ENCODE peak calls at places on chromosomes 7 and 10, in seven cellular contexts. C is fibroblast of pulmonary artery, L is fibroblast of villous mesenchyme, Z is cardiac muscle cell, A is dorsolateral prefrontal cortex, Q is AG09319, S is cardiac fibroblast. E is an unnamed sample.

GRCh38 chr10:104300002-104300735 is 31.2 kb downstream of the GSTO2 start:
- DNase-seq in C (peak; percentile 100), L (peak; percentile 99), Z (no peak), A (no peak), Q (peak; percentile 77), S (peak; percentile 100), E (no peak)

GRCh38 chr10:70587045-70587658 is 15.4 kb downstream of the PRF1 start:
- DNase-seq in C (no peak), L (no peak), Z (no peak), A (no peak), Q (no peak), S (no peak), E (no peak)

GRCh38 chr7:36484265-36484664 is 94.6 kb downstream of the ANLN start:
- DNase-seq in C (no peak), L (no peak), Z (no peak), A (no peak), Q (no peak), S (no peak), E (no peak)

GRCh38 chr7:45582136-45582742 is 8.1 kb downstream of the ADCY1 start:
- DNase-seq in C (no peak), L (no peak), Z (no peak), A (peak; percentile 15), Q (no peak), S (no peak), E (no peak)

GRCh38 chr10:69446650-69447151 is 4.6 kb upstream of the TSPAN15 start:
- DNase-seq in C (peak; percentile 80), L (peak; percentile 91), Z (no peak), A (no peak), Q (no peak), S (peak; percentile 95), E (no peak)

GRCh38 chr10:98088186-98088971 is 46.1 kb upstream of the R3HCC1L start:
- DNase-seq in C (peak; percentile 43), L (no peak), Z (no peak), A (no peak), Q (no peak), S (peak; percentile 6), E (no peak)

GRCh38 chr7:17206354-17206905 is 92.0 kb upstream of the AHR start:
- DNase-seq in C (no peak), L (peak; percentile 9), Z (no peak), A (no peak), Q (no peak), S (no peak), E (no peak)

GRCh38 chr7:69657331-69657730 is 59.1 kb downstream of the AUTS2 start:
- DNase-seq in C (no peak), L (no peak), Z (no peak), A (no peak), Q (no peak), S (no peak), E (no peak)

GRCh38 chr10:107806006-107806405 is 641.5 kb upstream of the SORCS1 start:
- DNase-seq in C (no peak), L (no peak), Z (no peak), A (no peak), Q (no peak), S (no peak), E (no peak)

GRCh38 chr10:25026463-25026862 is 10.1 kb downstream of the THNSL1 start:
- DNase-seq in C (peak; percentile 51), L (peak; percentile 18), Z (no peak), A (no peak), Q (no peak), S (peak; percentile 38), E (no peak)

GRCh38 chr10:44971419-44971818 is 7.2 kb downstream of the DEPP1 start:
- DNase-seq in C (no peak), L (no peak), Z (no peak), A (no peak), Q (no peak), S (no peak), E (no peak)

GRCh38 chr7:116633131-116633988 is 38.6 kb upstream of the MET start:
- DNase-seq in C (peak; percentile 12), L (peak; percentile 59), Z (no peak), A (no peak), Q (no peak), S (peak; percentile 80), E (no peak)

GRCh38 chr7:158382363-158382988 is 205.1 kb downstream of the PTPRN2 start:
- DNase-seq in C (no peak), L (no peak), Z (no peak), A (no peak), Q (no peak), S (no peak), E (peak; percentile 35)

GRCh38 chr7:96004598-96004997 is 232.2 kb downstream of the DYNC1I1 start:
- DNase-seq in C (no peak), L (peak; percentile 25), Z (no peak), A (no peak), Q (peak; percentile 68), S (peak; percentile 17), E (no peak)

GRCh38 chr7:71637578-71637977 is 505.6 kb downstream of the GALNT17 start:
- DNase-seq in C (peak; percentile 30), L (peak; percentile 53), Z (no peak), A (no peak), Q (no peak), S (peak; percentile 18), E (no peak)

GRCh38 chr10:35934637-35934995 is 292.5 kb upstream of the FZD8 start:
- DNase-seq in C (no peak), L (no peak), Z (no peak), A (no peak), Q (no peak), S (no peak), E (no peak)

GRCh38 chr10:113849946-113850345 is 3.9 kb downstream of the DCLRE1A start:
- DNase-seq in C (no peak), L (no peak), Z (no peak), A (no peak), Q (no peak), S (no peak), E (no peak)

GRCh38 chr10:52098130-52098529 is 216.0 kb upstream of the DKK1 start:
- DNase-seq in C (no peak), L (no peak), Z (no peak), A (no peak), Q (no peak), S (no peak), E (no peak)

GRCh38 chr10:132636358-132636757 is 98.8 kb downstream of the INPP5A start:
- DNase-seq in C (no peak), L (no peak), Z (no peak), A (peak; percentile 26), Q (no peak), S (no peak), E (no peak)

GRCh38 chr10:96910488-96911395 is 78.6 kb downstream of the LCOR start:
- DNase-seq in C (peak; percentile 56), L (peak; percentile 47), Z (peak; percentile 60), A (no peak), Q (no peak), S (peak; percentile 69), E (no peak)

DNA sequence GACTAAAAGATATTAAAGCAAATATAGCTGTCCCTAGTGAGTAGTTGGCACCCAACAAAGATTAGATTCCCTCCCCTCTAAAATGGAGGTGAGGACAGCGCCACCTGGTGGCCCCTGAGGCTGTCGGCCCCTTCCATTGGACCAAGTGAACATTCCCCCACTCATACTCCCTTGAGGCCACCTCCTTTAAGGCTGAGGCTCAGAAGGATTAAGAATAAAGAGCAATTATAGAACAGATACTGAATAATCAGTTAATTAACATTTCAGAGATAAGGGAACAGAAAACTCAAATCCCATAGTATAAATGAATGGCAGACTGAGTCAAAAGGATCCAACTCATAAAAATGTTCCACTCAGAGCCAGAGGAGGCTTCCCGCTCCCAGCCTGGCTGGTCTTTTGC is 130.4 kb upstream of the GHITM start:
- DNase-seq in C (peak; percentile 6), L (no peak), Z (peak; percentile 20), A (no peak), Q (no peak), S (peak; percentile 3), E (no peak)
- TF ChIP-seq CTCF in C (peak; percentile 56), L (peak; percentile 49), Z (peak; percentile 59), A (peak; percentile 36), Q (peak; percentile 20), S (peak; percentile 52), E (peak; percentile 73)

DNA sequence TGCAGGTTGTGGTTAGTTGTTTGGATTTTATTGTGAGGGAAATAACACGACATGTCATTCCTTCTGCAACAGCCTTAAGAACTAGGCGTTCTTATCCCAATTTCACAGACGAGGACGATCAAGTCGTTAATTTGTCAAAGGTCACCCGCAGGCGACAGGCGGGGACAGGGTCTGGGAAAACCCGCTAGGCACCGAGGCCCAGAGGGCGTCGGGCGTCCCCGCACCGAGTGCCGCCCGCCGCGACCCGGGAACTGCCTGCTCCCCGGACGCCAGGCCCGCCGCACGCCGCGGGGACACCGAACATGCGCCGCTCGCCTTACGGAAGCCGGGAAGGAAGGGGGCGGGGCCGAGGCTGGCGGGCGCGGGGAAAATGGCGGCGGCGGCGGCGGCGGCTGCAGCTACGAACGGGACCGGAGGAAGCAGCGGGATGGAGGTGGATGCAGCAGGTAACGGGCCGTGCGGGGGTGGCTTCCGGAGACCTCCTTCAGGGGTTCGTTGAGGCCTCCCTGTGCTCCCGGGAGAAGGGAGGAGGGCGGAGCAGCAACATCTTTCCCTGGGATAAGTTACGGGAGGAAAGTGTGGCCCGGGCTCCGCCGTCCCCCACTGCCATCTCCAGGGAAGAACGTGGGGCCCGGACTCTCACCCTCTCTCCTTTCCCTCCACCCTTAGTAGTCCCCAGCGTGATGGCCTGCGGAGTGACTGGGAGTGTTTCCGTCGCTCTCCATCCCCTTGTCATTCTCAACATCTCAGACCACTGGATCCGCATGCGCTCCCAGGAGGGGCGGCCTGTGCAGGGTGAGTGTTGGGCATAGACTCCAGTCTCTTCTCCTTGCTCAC is at the start of gene COPS6:
- DNase-seq in C (peak; percentile 74), L (peak; percentile 82), Z (peak; percentile 85), A (peak; percentile 68), Q (no peak), S (peak; percentile 80), E (no peak)
- TF ChIP-seq CTCF in C (no peak), L (no peak), Z (no peak), A (peak; percentile 14), Q (no peak), S (no peak), E (no peak)

GRCh38 chr10:6275022-6275997 is 72.6 kb downstream of the PFKFB3 start:
- DNase-seq in C (peak; percentile 98), L (peak; percentile 95), Z (no peak), A (peak; percentile 67), Q (peak; percentile 79), S (peak; percentile 99), E (peak; percentile 98)
- TF ChIP-seq CTCF in C (peak; percentile 5), L (no peak), Z (no peak), A (no peak), Q (no peak), S (no peak), E (peak; percentile 43)

DNA sequence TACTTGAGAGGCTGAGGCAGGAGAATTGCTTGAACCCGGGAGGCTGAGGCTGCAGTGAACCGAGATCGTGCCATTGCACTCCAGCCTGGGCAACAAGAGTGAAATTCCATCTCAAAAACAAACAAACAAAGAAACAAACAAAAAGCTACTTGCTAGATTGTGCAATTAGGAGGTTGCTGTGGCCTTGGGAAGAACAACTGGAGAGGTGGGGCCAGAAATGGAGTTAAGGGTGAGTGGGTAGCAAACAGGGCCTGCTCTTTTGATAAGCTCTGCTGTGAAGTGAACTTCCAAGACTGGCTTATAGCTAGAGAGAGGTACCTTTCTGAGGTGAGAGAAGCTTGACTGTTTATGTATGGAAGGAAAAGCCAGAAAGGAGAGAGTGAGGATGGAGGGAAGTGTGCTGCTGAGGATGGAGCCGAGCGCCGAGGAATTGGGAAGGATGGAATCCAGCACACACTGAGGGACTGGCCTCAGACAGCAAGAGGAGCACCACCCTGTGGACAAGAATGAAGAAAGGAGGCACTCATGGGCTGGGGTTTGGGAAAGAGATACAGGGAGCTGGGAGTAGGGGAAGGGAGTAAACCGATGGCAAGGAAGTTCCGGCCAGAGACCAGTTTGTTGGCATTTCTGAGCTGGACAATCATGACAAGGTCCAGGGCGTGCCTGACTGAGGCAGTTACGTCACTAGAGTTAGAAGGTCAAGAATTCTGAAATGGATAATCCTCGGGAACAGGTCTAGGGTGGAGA is 7.0 kb upstream of the RPEL1 start:
- DNase-seq in C (peak; percentile 81), L (peak; percentile 77), Z (peak; percentile 42), A (no peak), Q (peak; percentile 36), S (peak; percentile 66), E (no peak)
- TF ChIP-seq CTCF in C (peak; percentile 73), L (peak; percentile 68), Z (peak; percentile 69), A (no peak), Q (peak; percentile 60), S (peak; percentile 49), E (peak; percentile 71)